ENCODE peak calls at places on chromosomes 4 and X, in ten cellular contexts. B is stomach, N is Karpas-422, K is mucosa of descending colon, U is mammary epithelial cell, Y is A549, M is upper lobe of right lung, W is heart right ventricle, Q is psoas muscle, L is right lobe of liver. F is an unnamed sample. For H3K9me3, the result is how much of the 10 kb centered on the place peaks cover.

GRCh38 chrX:42803320-42803719 is 25.4 kb upstream of the PPP1R2C start:
- DNase-seq in B (no peak), N (no peak), K (no peak), U (peak), Y (no peak), M (no peak), W (no peak), Q (no peak), L (no peak), F (no peak)

GRCh38 chrX:9429767-9430166 is 35.1 kb upstream of the TBL1X start:
- DNase-seq in B (no peak), N (no peak), K (no peak), U (no peak), Y (no peak), M (no peak), W (no peak), Q (no peak), L (no peak), F (no peak)

GRCh38 chr4:139718833-139719232 is 53.2 kb downstream of the MGST2 start:
- DNase-seq in B (no peak), N (no peak), K (no peak), U (no peak), Y (no peak), M (no peak), W (no peak), Q (no peak), L (no peak), F (no peak)

GRCh38 chrX:21400408-21401121 is 26.3 kb downstream of the CNKSR2 start:
- DNase-seq in B (no peak), N (no peak), K (no peak), U (no peak), Y (no peak), M (no peak), W (no peak), Q (no peak), L (no peak), F (no peak)

GRCh38 chr4:3699678-3700077 is 66.5 kb upstream of the ADRA2C start:
- DNase-seq in B (no peak), N (no peak), K (no peak), U (no peak), Y (no peak), M (peak), W (no peak), Q (no peak), L (no peak), F (peak)

GRCh38 chr4:98939892-98940298 is 11.0 kb upstream of the EIF4E start:
- DNase-seq in B (no peak), N (peak), K (peak), U (peak), Y (peak), M (no peak), W (no peak), Q (no peak), L (no peak), F (no peak)

GRCh38 chr4:53563824-53564223 is 27.5 kb downstream of the LNX1 start:
- DNase-seq in B (no peak), N (no peak), K (no peak), U (peak), Y (no peak), M (no peak), W (no peak), Q (no peak), L (no peak), F (no peak)

GRCh38 chr4:16862688-16863087 is 35.8 kb downstream of the LDB2 start:
- DNase-seq in B (no peak), N (no peak), K (no peak), U (no peak), Y (no peak), M (no peak), W (no peak), Q (no peak), L (peak), F (no peak)

GRCh38 chr4:76673361-76673760 is 224.6 kb downstream of the SOWAHB start:
- DNase-seq in B (no peak), N (no peak), K (no peak), U (no peak), Y (no peak), M (no peak), W (no peak), Q (no peak), L (no peak), F (no peak)

GRCh38 chr4:11739992-11740391 is 311.3 kb upstream of the HS3ST1 start:
- DNase-seq in B (no peak), N (no peak), K (no peak), U (no peak), Y (no peak), M (no peak), W (no peak), Q (no peak), L (no peak), F (no peak)

GRCh38 chr4:114857831-114858230 is 255.6 kb downstream of the NDST4 start:
- DNase-seq in B (no peak), N (no peak), K (no peak), U (peak), Y (no peak), M (no peak), W (no peak), Q (no peak), L (no peak), F (no peak)

GRCh38 chrX:119948381-119948780 is 4.8 kb upstream of the NKAP start:
- DNase-seq in B (no peak), N (no peak), K (no peak), U (no peak), Y (no peak), M (no peak), W (no peak), Q (no peak), L (no peak), F (no peak)

GRCh38 chr4:76301775-76302162 is 4.8 kb upstream of the STBD1 start:
- DNase-seq in B (no peak), N (no peak), K (no peak), U (no peak), Y (no peak), M (no peak), W (no peak), Q (no peak), L (no peak), F (no peak)

GRCh38 chr4:112234952-112235609 is 3.5 kb downstream of the AP1AR start:
- DNase-seq in B (peak), N (peak), K (peak), U (peak), Y (peak), M (no peak), W (peak), Q (no peak), L (no peak), F (no peak)

GRCh38 chr4:143286058-143286457 is 50.6 kb upstream of the GAB1 start:
- DNase-seq in B (no peak), N (no peak), K (no peak), U (no peak), Y (no peak), M (no peak), W (no peak), Q (no peak), L (no peak), F (no peak)

GRCh38 chr4:44479731-44480130 is 31.1 kb upstream of the KCTD8 start:
- DNase-seq in B (no peak), N (no peak), K (no peak), U (no peak), Y (no peak), M (no peak), W (no peak), Q (no peak), L (no peak), F (no peak)

GRCh38 chr4:149987777-149988410 is 90.4 kb upstream of the DCLK2 start:
- DNase-seq in B (no peak), N (no peak), K (no peak), U (no peak), Y (no peak), M (no peak), W (no peak), Q (no peak), L (no peak), F (no peak)

GRCh38 chrX:21949689-21950088 is 9.2 kb downstream of the SMS start:
- DNase-seq in B (no peak), N (no peak), K (no peak), U (no peak), Y (no peak), M (no peak), W (no peak), Q (no peak), L (no peak), F (no peak)

GRCh38 chrX:15998350-15998749 is 125.0 kb upstream of the GRPR start:
- DNase-seq in B (no peak), N (no peak), K (no peak), U (no peak), Y (no peak), M (no peak), W (no peak), Q (no peak), L (no peak), F (no peak)

GRCh38 chr4:125317526-125317880 is 2.7 kb downstream of the FAT4 start:
- DNase-seq in B (no peak), N (no peak), K (peak), U (peak), Y (peak), M (no peak), W (peak), Q (peak), L (peak), F (peak)

GRCh38 chrX:13651150-13651549 is 1.8 kb upstream of the TCEANC start:
- DNase-seq in B (no peak), N (no peak), K (no peak), U (no peak), Y (no peak), M (no peak), W (no peak), Q (no peak), L (no peak), F (no peak)

GRCh38 chr4:98341309-98341708 is 80.1 kb downstream of the RAP1GDS1 start:
- DNase-seq in B (no peak), N (no peak), K (no peak), U (no peak), Y (no peak), M (no peak), W (no peak), Q (no peak), L (no peak), F (no peak)

GRCh38 chr4:30817489-30817888 is 97.3 kb downstream of the PCDH7 start:
- DNase-seq in B (no peak), N (no peak), K (no peak), U (no peak), Y (no peak), M (no peak), W (no peak), Q (no peak), L (no peak), F (no peak)

GRCh38 chr4:23237771-23238170 is 545.0 kb downstream of the GBA3 start:
- DNase-seq in B (peak), N (no peak), K (no peak), U (no peak), Y (no peak), M (no peak), W (peak), Q (peak), L (peak), F (no peak)

DNA sequence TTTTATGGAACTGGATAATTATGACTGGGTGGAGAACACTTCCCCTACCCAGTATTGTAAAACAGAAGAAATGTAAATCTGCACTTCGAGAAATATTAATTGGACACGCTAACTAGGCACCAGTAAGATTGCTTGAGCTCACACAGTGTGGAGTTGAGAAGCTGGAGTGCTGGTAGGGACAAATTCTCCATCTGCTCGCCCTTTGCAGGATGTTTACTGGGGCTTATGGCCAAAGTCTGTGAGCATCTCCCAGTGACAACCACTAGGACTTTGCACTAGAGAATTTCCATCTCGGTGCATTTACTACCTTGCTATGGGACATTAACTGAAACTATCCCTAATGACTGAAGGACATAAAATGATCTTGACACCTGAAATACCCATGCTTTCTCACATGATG is 33.7 kb upstream of the GPR34 start:
- DNase-seq in B (no peak), N (no peak), K (no peak), U (no peak), Y (no peak), M (no peak), W (no peak), Q (no peak), L (no peak), F (no peak)
- H3K4me3 ChIP-seq in B (no peak), N (no peak), K (no peak), U (no peak), Y (no peak), M (no peak), W (no peak), Q (no peak), L (no peak), F (no peak)

DNA sequence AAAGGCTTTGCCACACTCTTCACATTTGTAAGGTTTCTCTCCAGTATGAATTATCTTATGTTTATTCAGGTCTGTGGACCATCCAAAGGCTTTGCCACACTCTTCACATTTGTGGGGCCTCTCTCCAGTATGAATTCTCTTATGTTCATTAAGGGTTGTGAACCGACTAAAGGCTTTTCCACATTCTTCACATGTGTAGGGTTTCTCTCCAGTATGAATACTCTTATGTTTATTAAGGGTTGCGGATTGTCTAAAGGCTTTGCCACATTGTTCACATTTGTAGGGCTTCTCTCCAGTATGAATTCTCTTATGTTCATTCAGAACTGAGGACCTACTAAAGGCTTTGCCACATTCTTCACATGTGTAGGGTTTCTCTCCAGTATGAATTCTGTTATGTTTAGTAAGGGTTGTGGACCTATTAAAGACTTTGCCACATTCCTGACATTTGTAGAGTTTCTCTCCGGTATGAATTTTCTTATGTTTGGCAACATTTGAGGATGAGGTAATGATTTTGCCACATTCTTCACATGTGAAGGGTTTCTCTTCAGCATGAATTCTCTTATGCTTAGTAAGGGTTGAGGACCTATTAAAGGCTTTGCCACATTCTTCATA is 33.7 kb downstream of the ZNF732 start:
- DNase-seq in B (no peak), N (no peak), K (no peak), U (no peak), Y (no peak), M (no peak), W (no peak), Q (no peak), L (no peak), F (no peak)
- H3K9me3 ChIP-seq in B (half or more), N (half or more), K (half or more), U (under half), Y (under half), M (half or more), W (half or more), Q (half or more), L (under half), F (under half)

DNA sequence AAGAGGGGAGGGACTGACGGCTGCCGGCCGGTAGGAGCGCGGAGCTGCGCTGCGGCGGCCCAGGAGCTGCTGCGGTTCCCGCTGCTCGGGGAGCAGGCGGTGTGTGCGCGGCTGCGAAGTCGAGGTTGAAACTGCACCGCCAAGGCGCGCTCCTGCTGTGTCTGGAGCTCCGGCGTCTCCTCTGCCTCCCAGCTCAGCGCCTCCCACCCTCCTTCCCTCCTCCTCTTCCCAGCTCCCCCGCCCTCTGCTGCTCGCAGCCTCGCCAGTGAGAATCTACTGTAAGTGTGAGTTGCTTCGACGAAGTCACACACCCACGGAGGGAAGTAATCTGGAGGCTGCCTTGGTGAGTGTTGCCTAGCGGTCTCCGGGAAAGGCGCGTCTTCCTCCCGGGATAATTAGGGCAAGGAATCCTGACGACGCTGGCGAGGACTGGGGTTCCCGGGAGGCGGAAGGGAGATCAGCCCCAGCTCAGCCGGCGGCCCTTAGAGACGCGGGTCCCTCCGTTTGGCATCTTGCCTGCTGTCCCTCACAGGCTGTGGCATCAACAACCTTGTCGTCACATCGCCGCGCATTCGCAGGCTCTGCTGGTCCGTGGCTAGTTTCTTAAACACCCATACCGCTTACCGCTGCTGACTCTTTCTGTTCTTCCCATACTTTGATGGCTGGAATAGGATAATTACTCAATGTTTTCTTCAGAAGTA is at the start of gene EPHA5:
- DNase-seq in B (peak), N (no peak), K (peak), U (peak), Y (peak), M (peak), W (peak), Q (peak), L (peak), F (peak)
- H3K4me3 ChIP-seq in B (peak), N (no peak), K (no peak), U (peak), Y (peak), M (peak), W (peak), Q (peak), L (no peak), F (no peak)

DNA sequence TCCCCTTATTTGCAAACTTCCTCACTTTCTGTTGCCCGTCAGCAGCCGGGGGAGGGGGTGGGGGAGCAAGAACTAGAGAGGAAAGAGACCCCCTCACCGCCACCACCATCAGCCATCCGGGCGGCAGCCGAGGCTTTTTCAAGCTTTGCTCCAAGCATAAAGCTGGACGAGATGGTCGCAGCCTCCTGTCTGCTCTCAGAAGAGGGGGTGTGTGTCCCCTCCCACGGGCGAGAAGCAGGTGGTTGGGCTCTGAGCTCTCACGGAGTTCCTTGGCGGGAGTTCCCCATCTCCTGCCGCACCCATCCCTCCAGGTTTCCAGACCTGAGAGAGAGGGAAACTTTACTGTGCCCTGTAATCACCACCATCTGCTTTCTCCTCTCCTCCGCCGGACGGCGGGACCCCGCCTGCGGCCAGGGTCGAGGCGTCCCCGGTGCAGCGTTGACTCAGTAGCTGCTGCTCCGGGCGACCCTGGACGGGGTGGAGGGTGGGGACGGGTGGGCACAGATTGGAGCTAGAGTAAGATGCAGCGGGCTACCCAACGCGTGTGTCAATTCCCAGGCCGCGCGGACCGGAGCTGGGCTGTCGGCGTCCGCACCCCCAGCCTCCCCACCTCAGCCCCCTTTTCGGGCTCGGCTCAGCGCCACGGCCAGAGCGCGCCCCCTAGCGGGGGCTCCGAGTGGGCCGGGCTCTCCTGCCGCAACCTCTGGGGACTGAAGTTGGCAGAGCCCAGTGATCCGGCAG is 4.8 kb upstream of the ARX start:
- DNase-seq in B (no peak), N (peak), K (peak), U (no peak), Y (no peak), M (no peak), W (no peak), Q (no peak), L (no peak), F (no peak)
- H3K9me3 ChIP-seq in B (under half), N (under half), K (under half), U (under half), Y (under half), M (under half), W (under half), Q (under half), L (under half), F (under half)

DNA sequence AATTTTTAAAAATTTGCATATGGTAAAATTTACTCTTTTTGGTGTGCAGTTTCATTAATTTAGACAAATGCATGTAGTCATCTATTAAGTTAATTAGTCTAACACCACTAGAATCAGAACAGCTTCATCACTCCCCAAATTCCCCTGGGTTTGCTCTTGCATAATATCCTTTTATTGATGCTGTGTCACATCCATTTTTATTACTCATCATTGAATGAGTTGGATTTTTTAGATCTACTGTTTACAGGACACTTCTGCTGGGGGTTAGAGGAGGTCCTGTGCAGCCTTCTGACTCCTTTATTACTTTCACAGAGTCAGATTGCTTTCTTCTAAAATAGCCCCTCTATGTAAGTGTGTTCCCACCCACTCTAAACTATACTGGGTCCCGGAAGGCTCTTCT is 65.9 kb downstream of the MTHFD2L start:
- DNase-seq in B (no peak), N (peak), K (no peak), U (peak), Y (no peak), M (no peak), W (no peak), Q (no peak), L (no peak), F (no peak)
- H3K4me3 ChIP-seq in B (no peak), N (no peak), K (no peak), U (no peak), Y (no peak), M (no peak), W (no peak), Q (no peak), L (no peak), F (no peak)

DNA sequence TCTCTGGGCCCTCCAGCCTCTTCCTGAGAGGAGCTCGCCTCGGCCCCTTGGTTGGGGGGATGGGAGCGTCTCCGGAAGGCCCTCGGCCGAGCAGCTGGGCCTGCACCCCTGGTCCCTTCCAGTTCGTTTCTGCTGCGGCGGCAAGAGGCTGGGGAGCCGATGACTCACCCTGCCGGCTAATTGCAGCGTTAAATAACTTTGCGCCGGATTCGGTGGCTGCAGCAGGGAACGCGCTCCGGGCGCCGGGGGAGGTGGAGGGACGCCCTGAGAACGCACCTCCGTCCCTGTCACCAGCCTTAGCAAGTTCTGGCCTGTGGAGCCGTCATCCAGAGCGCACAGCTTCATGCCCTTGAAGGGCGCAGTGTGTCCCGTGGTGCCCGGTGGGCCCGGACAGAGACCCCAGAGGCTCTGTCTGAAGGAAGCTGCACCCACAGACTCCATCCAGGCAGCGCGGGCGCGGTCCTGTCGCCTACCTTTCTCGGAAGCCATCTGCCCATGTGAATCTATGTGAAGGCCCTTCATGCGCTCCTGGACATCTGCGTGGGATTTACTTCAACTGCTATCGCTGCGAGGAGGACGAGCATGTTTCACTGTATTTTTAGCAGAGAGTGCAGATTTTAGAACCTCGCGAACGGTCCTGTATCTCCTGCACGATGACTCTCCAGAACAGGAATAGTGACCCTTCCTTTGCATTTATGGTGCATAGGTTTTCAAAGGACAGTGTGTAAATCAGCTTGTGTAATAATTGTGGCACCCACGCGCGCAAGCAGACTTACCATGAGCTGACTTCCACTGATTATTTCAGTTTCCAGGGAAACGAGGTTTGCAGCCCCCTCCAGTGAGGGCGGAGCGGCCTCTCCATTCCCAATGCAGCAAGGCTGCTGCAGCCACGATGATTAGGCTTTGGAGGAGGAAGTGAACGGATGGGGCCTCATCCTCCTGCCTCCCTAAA is 1.7 kb upstream of the TMEM271 start:
- DNase-seq in B (no peak), N (peak), K (no peak), U (peak), Y (no peak), M (no peak), W (no peak), Q (no peak), L (no peak), F (no peak)
- H3K9me3 ChIP-seq in B (under half), N (under half), K (under half), U (under half), Y (under half), M (under half), W (under half), Q (under half), L (under half), F (under half)